ENCODE peak calls at places on chromosomes 7 and 10, in six cellular contexts. One of them, this sample, is unnamed.

GRCh38 chr10:34905200-34905927 is 90.3 kb upstream of the PARD3 start:
- DNase-seq in endodermal cell: peak
- DNase-seq in B cell: no peak
- DNase-seq in neural crest cell: no peak
- DNase-seq in osteocyte: no peak
- DNase-seq in neural progenitor cell: peak
- DNase-seq in this sample: no peak

GRCh38 chr7:74043523-74043951 is 15.6 kb downstream of the ELN start:
- DNase-seq in neural progenitor cell: peak
- DNase-seq in endodermal cell: peak
- DNase-seq in neural crest cell: no peak
- DNase-seq in osteocyte: no peak
- DNase-seq in B cell: no peak
- DNase-seq in this sample: no peak

GRCh38 chr7:109772161-109772560 is 1202.5 kb downstream of the DNAJB9 start:
- DNase-seq in B cell: no peak
- DNase-seq in osteocyte: no peak
- DNase-seq in neural progenitor cell: no peak
- DNase-seq in neural crest cell: no peak
- DNase-seq in endodermal cell: no peak
- DNase-seq in this sample: no peak

GRCh38 chr7:105675873-105676484 is 94.7 kb upstream of the EFCAB10 start:
- DNase-seq in osteocyte: no peak
- DNase-seq in neural crest cell: no peak
- DNase-seq in neural progenitor cell: no peak
- DNase-seq in endodermal cell: no peak
- DNase-seq in B cell: no peak
- DNase-seq in this sample: no peak

GRCh38 chr10:17179002-17179401 is 22.5 kb downstream of the TRDMT1 start:
- DNase-seq in neural progenitor cell: no peak
- DNase-seq in B cell: no peak
- DNase-seq in endodermal cell: no peak
- DNase-seq in osteocyte: no peak
- DNase-seq in neural crest cell: no peak
- DNase-seq in this sample: no peak

GRCh38 chr7:135536160-135536559 is 21.6 kb upstream of the NUP205 start:
- DNase-seq in endodermal cell: no peak
- DNase-seq in osteocyte: no peak
- DNase-seq in neural progenitor cell: no peak
- DNase-seq in B cell: no peak
- DNase-seq in neural crest cell: no peak
- DNase-seq in this sample: no peak

GRCh38 chr10:9228770-9229169 is 1174.3 kb downstream of the GATA3 start:
- DNase-seq in osteocyte: no peak
- DNase-seq in B cell: no peak
- DNase-seq in neural crest cell: no peak
- DNase-seq in neural progenitor cell: no peak
- DNase-seq in endodermal cell: no peak
- DNase-seq in this sample: no peak

GRCh38 chr10:112057072-112057471 is 126.5 kb downstream of the GPAM start:
- DNase-seq in neural crest cell: no peak
- DNase-seq in B cell: no peak
- DNase-seq in neural progenitor cell: no peak
- DNase-seq in endodermal cell: no peak
- DNase-seq in osteocyte: no peak
- DNase-seq in this sample: no peak

GRCh38 chr7:17402628-17403278 is 104.3 kb downstream of the AHR start:
- DNase-seq in endodermal cell: no peak
- DNase-seq in B cell: no peak
- DNase-seq in neural progenitor cell: no peak
- DNase-seq in neural crest cell: no peak
- DNase-seq in osteocyte: no peak
- DNase-seq in this sample: no peak

GRCh38 chr10:62231805-62232204 is 36.8 kb downstream of the RTKN2 start:
- DNase-seq in endodermal cell: no peak
- DNase-seq in neural progenitor cell: no peak
- DNase-seq in neural crest cell: no peak
- DNase-seq in osteocyte: no peak
- DNase-seq in B cell: no peak
- DNase-seq in this sample: no peak

GRCh38 chr7:101728128-101728527 is 89.3 kb upstream of the CUX1 start:
- DNase-seq in endodermal cell: no peak
- DNase-seq in B cell: no peak
- DNase-seq in osteocyte: no peak
- DNase-seq in neural progenitor cell: peak
- DNase-seq in neural crest cell: no peak
- DNase-seq in this sample: no peak

GRCh38 chr7:158541330-158542010 is 46.2 kb downstream of the PTPRN2 start:
- DNase-seq in endodermal cell: no peak
- DNase-seq in neural crest cell: no peak
- DNase-seq in osteocyte: no peak
- DNase-seq in neural progenitor cell: no peak
- DNase-seq in B cell: peak
- DNase-seq in this sample: no peak

GRCh38 chr7:3722396-3722846 is 421.4 kb downstream of the SDK1 start:
- DNase-seq in osteocyte: no peak
- DNase-seq in neural crest cell: peak
- DNase-seq in B cell: peak
- DNase-seq in endodermal cell: peak
- DNase-seq in neural progenitor cell: peak
- DNase-seq in this sample: peak

GRCh38 chr7:108016841-108017775 is 14.1 kb upstream of the LAMB1 start:
- DNase-seq in endodermal cell: no peak
- DNase-seq in osteocyte: no peak
- DNase-seq in neural progenitor cell: no peak
- DNase-seq in B cell: no peak
- DNase-seq in neural crest cell: no peak
- DNase-seq in this sample: no peak

GRCh38 chr10:114471906-114472873 is 67.9 kb upstream of the AFAP1L2 start:
- DNase-seq in endodermal cell: peak
- DNase-seq in osteocyte: no peak
- DNase-seq in neural progenitor cell: no peak
- DNase-seq in neural crest cell: no peak
- DNase-seq in B cell: no peak
- DNase-seq in this sample: no peak

GRCh38 chr10:118958984-118959916 is 70.3 kb upstream of the NANOS1 start:
- DNase-seq in B cell: no peak
- DNase-seq in osteocyte: peak
- DNase-seq in neural crest cell: no peak
- DNase-seq in endodermal cell: peak
- DNase-seq in neural progenitor cell: no peak
- DNase-seq in this sample: no peak

GRCh38 chr7:159027091-159027802 is 117.4 kb downstream of the VIPR2 start:
- DNase-seq in neural progenitor cell: peak
- DNase-seq in osteocyte: peak
- DNase-seq in neural crest cell: no peak
- DNase-seq in B cell: no peak
- DNase-seq in endodermal cell: peak
- DNase-seq in this sample: no peak

GRCh38 chr10:111207525-111207924 is 130.7 kb downstream of the ADRA2A start:
- DNase-seq in B cell: no peak
- DNase-seq in endodermal cell: peak
- DNase-seq in neural crest cell: no peak
- DNase-seq in neural progenitor cell: peak
- DNase-seq in osteocyte: no peak
- DNase-seq in this sample: no peak

GRCh38 chr7:47578581-47579270 is 3.2 kb downstream of the TNS3 start:
- DNase-seq in B cell: no peak
- DNase-seq in endodermal cell: no peak
- DNase-seq in osteocyte: no peak
- DNase-seq in neural progenitor cell: no peak
- DNase-seq in neural crest cell: no peak
- DNase-seq in this sample: no peak

GRCh38 chr10:99742701-99743100 is 10.7 kb downstream of the CUTC start:
- DNase-seq in neural progenitor cell: no peak
- DNase-seq in osteocyte: no peak
- DNase-seq in B cell: no peak
- DNase-seq in neural crest cell: no peak
- DNase-seq in endodermal cell: no peak
- DNase-seq in this sample: no peak

GRCh38 chr7:84304407-84304806 is 109.8 kb upstream of the SEMA3A start:
- DNase-seq in neural crest cell: no peak
- DNase-seq in neural progenitor cell: no peak
- DNase-seq in B cell: no peak
- DNase-seq in osteocyte: no peak
- DNase-seq in endodermal cell: no peak
- DNase-seq in this sample: no peak

GRCh38 chr10:28284126-28284525 is 18.7 kb downstream of the MPP7 start:
- DNase-seq in osteocyte: no peak
- DNase-seq in endodermal cell: no peak
- DNase-seq in B cell: no peak
- DNase-seq in neural crest cell: no peak
- DNase-seq in neural progenitor cell: no peak
- DNase-seq in this sample: no peak

GRCh38 chr10:11610855-11611247 is 599 bp downstream of the USP6NL start:
- DNase-seq in neural progenitor cell: peak
- DNase-seq in neural crest cell: peak
- DNase-seq in B cell: no peak
- DNase-seq in endodermal cell: peak
- DNase-seq in osteocyte: no peak
- DNase-seq in this sample: peak

GRCh38 chr10:70494966-70495365 is 16.4 kb downstream of the PALD1 start:
- DNase-seq in osteocyte: no peak
- DNase-seq in neural progenitor cell: no peak
- DNase-seq in B cell: peak
- DNase-seq in endodermal cell: no peak
- DNase-seq in neural crest cell: no peak
- DNase-seq in this sample: no peak

GRCh38 chr10:69413221-69413865 is 3.4 kb downstream of the TACR2 start:
- DNase-seq in osteocyte: no peak
- DNase-seq in neural crest cell: peak
- DNase-seq in neural progenitor cell: peak
- DNase-seq in B cell: peak
- DNase-seq in endodermal cell: peak
- DNase-seq in this sample: peak

GRCh38 chr7:111215550-111215949 is 124.6 kb downstream of the LRRN3 start:
- DNase-seq in neural progenitor cell: no peak
- DNase-seq in endodermal cell: no peak
- DNase-seq in B cell: no peak
- DNase-seq in osteocyte: no peak
- DNase-seq in neural crest cell: no peak
- DNase-seq in this sample: no peak

GRCh38 chr7:26202019-26202985 is 757 bp downstream of the CBX3 start:
- DNase-seq in B cell: peak
- DNase-seq in endodermal cell: no peak
- DNase-seq in osteocyte: no peak
- DNase-seq in neural crest cell: peak
- DNase-seq in neural progenitor cell: peak
- DNase-seq in this sample: peak

GRCh38 chr7:25376207-25376606 is 147.9 kb upstream of the NPVF start:
- DNase-seq in endodermal cell: no peak
- DNase-seq in osteocyte: no peak
- DNase-seq in neural crest cell: no peak
- DNase-seq in B cell: no peak
- DNase-seq in neural progenitor cell: no peak
- DNase-seq in this sample: no peak

GRCh38 chr10:52314007-52314821 is at the start of gene DKK1:
- DNase-seq in osteocyte: peak
- DNase-seq in B cell: peak
- DNase-seq in neural progenitor cell: peak
- DNase-seq in endodermal cell: peak
- DNase-seq in neural crest cell: peak
- DNase-seq in this sample: peak

GRCh38 chr7:30168800-30169584 is 34.2 kb downstream of the MTURN start:
- DNase-seq in B cell: no peak
- DNase-seq in neural progenitor cell: peak
- DNase-seq in neural crest cell: no peak
- DNase-seq in osteocyte: no peak
- DNase-seq in endodermal cell: peak
- DNase-seq in this sample: no peak

GRCh38 chr10:63761243-63761642 is 240.0 kb downstream of the REEP3 start:
- DNase-seq in neural progenitor cell: no peak
- DNase-seq in B cell: no peak
- DNase-seq in neural crest cell: no peak
- DNase-seq in endodermal cell: no peak
- DNase-seq in osteocyte: no peak
- DNase-seq in this sample: no peak

GRCh38 chr10:35451103-35452016 is 115.1 kb downstream of the CCNY start:
- DNase-seq in endodermal cell: peak
- DNase-seq in neural crest cell: no peak
- DNase-seq in B cell: peak
- DNase-seq in neural progenitor cell: no peak
- DNase-seq in osteocyte: no peak
- DNase-seq in this sample: no peak

GRCh38 chr10:77165445-77166316 is 471.9 kb downstream of the KCNMA1 start:
- DNase-seq in neural crest cell: peak
- DNase-seq in endodermal cell: peak
- DNase-seq in neural progenitor cell: peak
- DNase-seq in B cell: no peak
- DNase-seq in osteocyte: no peak
- DNase-seq in this sample: peak
- TF ChIP-seq CTCF in neural crest cell: peak
- TF ChIP-seq CTCF in endodermal cell: peak
- TF ChIP-seq CTCF in neural progenitor cell: peak
- TF ChIP-seq CTCF in B cell: peak
- TF ChIP-seq CTCF in osteocyte: peak
- TF ChIP-seq CTCF in this sample: peak

GRCh38 chr7:31370610-31371009 is 30.1 kb upstream of the NEUROD6 start:
- DNase-seq in neural crest cell: no peak
- DNase-seq in endodermal cell: peak
- DNase-seq in neural progenitor cell: no peak
- DNase-seq in B cell: no peak
- DNase-seq in osteocyte: no peak
- DNase-seq in this sample: no peak
- TF ChIP-seq CTCF in neural crest cell: no peak
- TF ChIP-seq CTCF in endodermal cell: no peak
- TF ChIP-seq CTCF in neural progenitor cell: no peak
- TF ChIP-seq CTCF in B cell: no peak
- TF ChIP-seq CTCF in osteocyte: no peak
- TF ChIP-seq CTCF in this sample: no peak

DNA sequence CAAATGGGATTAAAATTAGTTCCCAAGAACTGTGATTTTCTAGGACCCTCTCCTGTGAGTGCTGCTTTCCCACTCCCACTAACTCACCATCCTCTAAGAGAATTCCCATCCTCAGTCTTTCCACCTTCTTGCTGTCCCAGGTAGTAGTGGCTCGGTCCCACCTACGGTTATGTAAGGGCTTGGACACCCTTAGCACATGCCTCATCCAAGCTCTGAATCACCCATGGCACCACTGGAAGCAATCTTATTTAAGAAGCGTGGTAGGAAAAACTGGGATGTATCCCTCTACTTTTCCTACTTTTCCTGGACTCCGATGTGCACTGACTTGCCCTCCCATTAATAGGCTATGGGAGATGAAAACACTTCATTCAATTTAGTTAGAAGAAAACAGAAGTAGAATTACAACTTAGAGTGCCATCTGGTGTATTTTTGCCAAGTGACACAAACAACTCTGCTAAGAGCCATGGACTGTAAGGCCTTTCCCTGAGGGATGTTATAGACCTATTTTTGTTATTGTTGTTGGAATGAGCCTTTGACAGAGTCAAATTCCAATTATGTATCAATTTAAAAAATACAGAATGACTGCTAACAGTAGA is 13.7 kb upstream of the ANKRD22 start:
- DNase-seq in endodermal cell: no peak
- DNase-seq in neural crest cell: no peak
- DNase-seq in neural progenitor cell: no peak
- DNase-seq in B cell: no peak
- DNase-seq in osteocyte: no peak
- DNase-seq in this sample: no peak
- TF ChIP-seq CTCF in endodermal cell: peak
- TF ChIP-seq CTCF in neural crest cell: no peak
- TF ChIP-seq CTCF in neural progenitor cell: peak
- TF ChIP-seq CTCF in B cell: no peak
- TF ChIP-seq CTCF in osteocyte: peak
- TF ChIP-seq CTCF in this sample: no peak

GRCh38 chr10:86523348-86523747 is 1.8 kb upstream of the WAPL start:
- DNase-seq in neural progenitor cell: peak
- DNase-seq in B cell: no peak
- DNase-seq in osteocyte: no peak
- DNase-seq in neural crest cell: no peak
- DNase-seq in endodermal cell: no peak
- DNase-seq in this sample: no peak
- TF ChIP-seq CTCF in neural progenitor cell: peak
- TF ChIP-seq CTCF in B cell: no peak
- TF ChIP-seq CTCF in osteocyte: peak
- TF ChIP-seq CTCF in neural crest cell: peak
- TF ChIP-seq CTCF in endodermal cell: peak
- TF ChIP-seq CTCF in this sample: no peak

This sample was measured in endothelial cell.